ENCODE peak calls at places on chromosomes 13 and 19, in four cellular contexts. R is fibroblast of lung, F is spleen, Z is left lung. N is an unnamed sample.
A peak's percentile ranks its signal among the peaks of the same experiment; 100 is the strongest.

GRCh38 chr13:27170521-27171243 is 929 bp downstream of the USP12 start:
- DNase-seq in R (no peak), F (peak; percentile 90), Z (peak; percentile 86), N (no peak)

GRCh38 chr13:74573654-74574053 is 439.4 kb upstream of the KLF12 start:
- DNase-seq in R (no peak), F (no peak), Z (no peak), N (no peak)

GRCh38 chr13:46596501-46596900 is 43.5 kb downstream of the LRCH1 start:
- DNase-seq in R (no peak), F (no peak), Z (no peak), N (no peak)

GRCh38 chr13:103062079-103062478 is 4.1 kb downstream of the SLC10A2 start:
- DNase-seq in R (no peak), F (no peak), Z (no peak), N (no peak)

GRCh38 chr19:33720691-33721682 is 75.7 kb upstream of the KCTD15 start:
- DNase-seq in R (no peak), F (peak; percentile 42), Z (no peak), N (no peak)

GRCh38 chr19:12938536-12939291 is at the start of gene CALR:
- DNase-seq in R (peak; percentile 24), F (no peak), Z (no peak), N (no peak)

GRCh38 chr19:6071840-6072239 is 38.5 kb downstream of the RFX2 start:
- DNase-seq in R (no peak), F (no peak), Z (no peak), N (no peak)

GRCh38 chr19:12163841-12164240 is 945 bp downstream of the ZNF136 start:
- DNase-seq in R (peak; percentile 36), F (no peak), Z (no peak), N (no peak)

GRCh38 chr13:23788459-23788858 is 100.7 kb downstream of the MIPEP start:
- DNase-seq in R (peak; percentile 5), F (no peak), Z (no peak), N (no peak)

GRCh38 chr13:46473806-46474205 is 79.2 kb upstream of the LRCH1 start:
- DNase-seq in R (no peak), F (no peak), Z (no peak), N (no peak)

GRCh38 chr19:47058621-47059020 is 10.2 kb upstream of the TMEM160 start:
- DNase-seq in R (no peak), F (no peak), Z (no peak), N (no peak)

GRCh38 chr19:5042556-5042955 is 73.6 kb downstream of the KDM4B start:
- DNase-seq in R (no peak), F (peak; percentile 67), Z (peak; percentile 69), N (no peak)

GRCh38 chr13:38265135-38265497 is 84.5 kb upstream of the UFM1 start:
- DNase-seq in R (no peak), F (peak; percentile 42), Z (peak; percentile 66), N (peak; percentile 19)

GRCh38 chr19:16200776-16201391 is 3.2 kb downstream of the AP1M1 start:
- DNase-seq in R (no peak), F (no peak), Z (no peak), N (no peak)

GRCh38 chr19:48560095-48560530 is 8.1 kb downstream of the SULT2B1 start:
- DNase-seq in R (no peak), F (no peak), Z (no peak), N (no peak)

GRCh38 chr19:49795615-49796014 is 17.5 kb downstream of the FUZ start:
- DNase-seq in R (no peak), F (no peak), Z (no peak), N (peak; percentile 51)

GRCh38 chr13:71879129-71879535 is 12.1 kb upstream of the DACH1 start:
- DNase-seq in R (peak; percentile 32), F (no peak), Z (no peak), N (no peak)

GRCh38 chr13:32038353-32038752 is 6.8 kb downstream of the FRY start:
- DNase-seq in R (no peak), F (no peak), Z (no peak), N (no peak)
- H3K27ac ChIP-seq in R (no peak overlapping the region), F (peak overlapping the region; percentile 30), Z (no peak overlapping the region), N (no peak overlapping the region)

GRCh38 chr13:112638919-112639318 is 50.9 kb upstream of the ATP11A start:
- DNase-seq in R (no peak), F (peak; percentile 44), Z (no peak), N (no peak)
- H3K27me3 ChIP-seq in R (peaks cover 8% of the 10 kb centered on the region), F (peaks cover 44% of the 10 kb centered on the region), Z (peaks cover 54% of the 10 kb centered on the region), N (peaks cover 41% of the 10 kb centered on the region)

DNA sequence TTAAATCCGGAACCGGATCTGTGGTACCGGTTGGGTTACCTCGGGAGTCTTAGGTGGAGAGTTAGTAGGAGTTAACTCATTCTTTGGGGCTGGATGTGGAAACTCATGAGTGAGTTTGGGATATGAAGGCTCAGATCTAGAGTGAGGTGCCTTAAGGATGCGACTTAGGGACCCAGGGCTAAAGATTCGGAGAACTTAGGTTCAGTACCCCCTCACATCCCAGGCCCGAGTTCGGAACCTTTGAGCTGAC is 317 bp downstream of the ACTMAP start:
- DNase-seq in R (no peak), F (no peak), Z (no peak), N (no peak)
- H3K4me1 ChIP-seq in R (peaks cover 6% of the 10 kb centered on the region), F (peaks cover 77% of the 10 kb centered on the region), Z (peaks cover 32% of the 10 kb centered on the region), N (peaks cover 15% of the 10 kb centered on the region)

GRCh38 chr19:41133260-41133659 is 19.0 kb downstream of the CYP2F1 start:
- DNase-seq in R (no peak), F (no peak), Z (no peak), N (no peak)

GRCh38 chr19:41131186-41131585 is 17.0 kb downstream of the CYP2F1 start:
- DNase-seq in R (no peak), F (no peak), Z (no peak), N (no peak)

GRCh38 chr19:41136636-41137035 is 22.4 kb downstream of the CYP2F1 start:
- DNase-seq in R (no peak), F (no peak), Z (no peak), N (no peak)

GRCh38 chr19:41134616-41135015 is 20.4 kb downstream of the CYP2F1 start:
- DNase-seq in R (no peak), F (no peak), Z (no peak), N (no peak)

GRCh38 chr19:41137056-41137455 is 22.8 kb downstream of the CYP2F1 start:
- DNase-seq in R (no peak), F (no peak), Z (no peak), N (no peak)
- H3K27ac ChIP-seq in R (no peak overlapping the region), F (no peak overlapping the region), Z (no peak overlapping the region), N (no peak overlapping the region)

DNA sequence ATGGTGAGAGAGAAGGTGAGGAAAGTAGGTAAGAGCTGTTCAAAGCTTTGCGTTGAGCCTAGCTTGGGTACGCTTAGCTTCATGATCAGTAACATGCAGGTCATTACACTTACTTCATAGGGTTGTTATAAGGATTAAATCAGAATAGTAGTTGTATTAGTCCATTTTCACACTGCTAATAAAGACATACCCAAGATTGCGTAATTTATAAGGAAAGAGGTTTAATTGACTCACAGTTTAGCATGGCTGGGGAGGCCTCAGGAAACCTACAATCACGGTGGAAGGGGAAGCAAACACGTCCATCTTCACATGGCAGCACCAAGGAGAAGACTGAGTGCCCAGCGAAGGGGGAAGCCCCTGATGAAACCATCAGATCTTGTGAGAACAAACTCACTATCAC is 21.9 kb downstream of the GPALPP1 start:
- DNase-seq in R (no peak), F (no peak), Z (no peak), N (no peak)
- H3K27me3 ChIP-seq in R (no peaks in the 10 kb centered on the region), F (no peaks in the 10 kb centered on the region), Z (no peaks in the 10 kb centered on the region), N (no peaks in the 10 kb centered on the region)

GRCh38 chr19:2650515-2650914 is 52.0 kb downstream of the GNG7 start:
- DNase-seq in R (no peak), F (peak; percentile 80), Z (no peak), N (no peak)

GRCh38 chr19:2645816-2646215 is 56.7 kb downstream of the GNG7 start:
- DNase-seq in R (no peak), F (no peak), Z (no peak), N (no peak)

GRCh38 chr19:2648528-2648937 is 54.0 kb downstream of the GNG7 start:
- DNase-seq in R (peak; percentile 64), F (peak; percentile 89), Z (peak; percentile 89), N (no peak)

GRCh38 chr19:2646866-2647535 is 55.5 kb downstream of the GNG7 start:
- DNase-seq in R (no peak), F (no peak), Z (peak; percentile 39), N (no peak)

DNA sequence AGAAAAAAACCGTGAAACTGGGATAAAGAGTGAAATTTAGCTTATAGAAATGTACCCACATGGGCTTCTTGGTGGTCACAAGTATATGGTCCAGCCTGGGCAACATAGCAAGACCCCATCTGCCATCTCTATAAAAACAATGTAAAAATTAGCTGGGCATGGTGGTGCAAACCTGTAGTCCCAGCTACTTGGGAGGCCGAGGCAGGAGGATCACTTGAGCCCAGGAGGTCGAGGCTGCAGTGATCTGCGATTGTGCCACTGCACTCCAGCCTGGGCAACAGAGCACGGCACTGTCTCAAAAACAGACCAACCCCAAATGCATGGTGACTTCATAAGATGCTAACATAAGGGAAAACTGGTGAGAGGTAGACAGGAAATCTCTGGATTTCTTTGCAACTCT is 54.4 kb downstream of the GNG7 start:
- DNase-seq in R (no peak), F (no peak), Z (peak; percentile 10), N (no peak)
- H3K4me1 ChIP-seq in R (no peaks in the 10 kb centered on the region), F (peaks cover 46% of the 10 kb centered on the region), Z (no peaks in the 10 kb centered on the region), N (no peaks in the 10 kb centered on the region)

GRCh38 chr13:45174478-45174877 is 26.4 kb downstream of the KCTD4 start:
- DNase-seq in R (no peak), F (no peak), Z (no peak), N (no peak)

GRCh38 chr13:45180713-45181601 is 19.9 kb downstream of the KCTD4 start:
- DNase-seq in R (peak; percentile 39), F (no peak), Z (no peak), N (no peak)

GRCh38 chr13:45180303-45180702 is 20.5 kb downstream of the KCTD4 start:
- DNase-seq in R (no peak), F (no peak), Z (no peak), N (no peak)

GRCh38 chr13:45179428-45179827 is 21.4 kb downstream of the KCTD4 start:
- DNase-seq in R (peak; percentile 81), F (no peak), Z (no peak), N (no peak)

DNA sequence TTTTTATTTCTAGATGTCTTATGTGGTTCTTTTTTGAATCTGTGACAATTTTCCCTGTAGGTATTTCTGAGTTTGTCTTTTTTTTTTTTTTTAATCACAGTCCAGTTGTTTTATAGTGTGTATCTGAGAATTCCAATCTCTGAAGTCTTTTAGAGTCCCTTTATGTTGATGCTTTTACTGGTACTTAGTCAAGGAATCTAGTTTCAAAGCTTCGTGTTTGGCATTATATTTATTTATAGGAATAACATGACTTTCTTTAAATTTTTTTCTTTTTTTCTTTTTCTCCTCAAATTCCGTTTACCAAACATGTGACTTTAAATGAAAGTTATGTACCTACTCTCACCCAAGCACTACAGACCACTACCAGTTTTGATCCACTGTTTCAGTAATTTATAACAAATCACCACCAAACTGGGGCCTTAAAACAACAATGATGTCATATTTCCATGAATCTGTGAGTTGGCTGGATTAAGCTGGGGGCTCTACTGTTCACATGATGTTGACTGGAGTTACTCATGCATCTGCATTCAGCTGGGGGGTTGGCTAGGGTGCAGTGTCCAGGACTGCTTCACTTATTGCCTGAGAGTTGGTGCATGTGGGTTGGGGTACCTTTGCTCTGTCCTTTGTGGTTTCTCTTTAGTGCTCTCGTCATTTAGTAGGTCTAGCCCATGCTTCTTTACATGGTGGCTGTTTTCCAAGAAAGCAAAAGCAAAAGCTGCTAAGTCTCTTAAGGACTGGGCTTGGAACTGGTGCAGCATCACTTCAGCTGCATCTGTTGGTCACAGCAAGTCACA is 22.3 kb downstream of the KCTD4 start:
- DNase-seq in R (peak; percentile 95), F (no peak), Z (no peak), N (no peak)
- H3K27ac ChIP-seq in R (peak overlapping the region; percentile 60), F (no peak overlapping the region), Z (no peak overlapping the region), N (no peak overlapping the region)

GRCh38 chr19:15062036-15062435 is 12.8 kb downstream of the CASP14 start:
- DNase-seq in R (no peak), F (no peak), Z (no peak), N (no peak)
- H3K27me3 ChIP-seq in R (no peaks in the 10 kb centered on the region), F (peaks cover 36% of the 10 kb centered on the region), Z (peaks cover 39% of the 10 kb centered on the region), N (no peaks in the 10 kb centered on the region)